ENCODE peak calls at places on chromosomes 13 and 19, in six cellular contexts. One of them, this sample, is unnamed.

GRCh38 chr19:58261600-58261967 is 17.2 kb upstream of the ZNF8 start:
- DNase-seq in lung: no peak
- DNase-seq in fibroblast of pulmonary artery: no peak
- DNase-seq in IMR-90: no peak
- DNase-seq in dorsolateral prefrontal cortex: no peak
- DNase-seq in choroid plexus epithelial cell: no peak
- DNase-seq in this sample: no peak

GRCh38 chr19:4795400-4795799 is 3.9 kb downstream of the FEM1A start:
- DNase-seq in choroid plexus epithelial cell: no peak
- DNase-seq in IMR-90: peak
- DNase-seq in dorsolateral prefrontal cortex: no peak
- DNase-seq in lung: no peak
- DNase-seq in fibroblast of pulmonary artery: no peak
- DNase-seq in this sample: peak

GRCh38 chr13:80100636-80101035 is 240.3 kb downstream of the SPRY2 start:
- DNase-seq in lung: no peak
- DNase-seq in choroid plexus epithelial cell: peak
- DNase-seq in fibroblast of pulmonary artery: peak
- DNase-seq in dorsolateral prefrontal cortex: no peak
- DNase-seq in IMR-90: peak
- DNase-seq in this sample: peak

GRCh38 chr19:40650749-40651305 is 39.6 kb downstream of the NUMBL start:
- DNase-seq in choroid plexus epithelial cell: peak
- DNase-seq in dorsolateral prefrontal cortex: no peak
- DNase-seq in fibroblast of pulmonary artery: peak
- DNase-seq in IMR-90: peak
- DNase-seq in lung: no peak
- DNase-seq in this sample: peak

GRCh38 chr19:49809155-49809986 is 3.7 kb downstream of the FUZ start:
- DNase-seq in fibroblast of pulmonary artery: no peak
- DNase-seq in dorsolateral prefrontal cortex: peak
- DNase-seq in choroid plexus epithelial cell: peak
- DNase-seq in IMR-90: no peak
- DNase-seq in lung: peak
- DNase-seq in this sample: no peak

GRCh38 chr13:30376426-30377311 is 45.6 kb upstream of the UBE2L5 start:
- DNase-seq in lung: peak
- DNase-seq in dorsolateral prefrontal cortex: no peak
- DNase-seq in choroid plexus epithelial cell: no peak
- DNase-seq in fibroblast of pulmonary artery: no peak
- DNase-seq in IMR-90: no peak
- DNase-seq in this sample: no peak

GRCh38 chr13:104759069-104759468 is 1692.9 kb upstream of the SLC10A2 start:
- DNase-seq in IMR-90: no peak
- DNase-seq in choroid plexus epithelial cell: peak
- DNase-seq in fibroblast of pulmonary artery: no peak
- DNase-seq in dorsolateral prefrontal cortex: no peak
- DNase-seq in lung: no peak
- DNase-seq in this sample: no peak

GRCh38 chr19:38666662-38667448 is 19.4 kb downstream of the ACTN4 start:
- DNase-seq in fibroblast of pulmonary artery: peak
- DNase-seq in dorsolateral prefrontal cortex: no peak
- DNase-seq in IMR-90: peak
- DNase-seq in lung: no peak
- DNase-seq in choroid plexus epithelial cell: peak
- DNase-seq in this sample: peak

GRCh38 chr13:106390360-106390759 is 145.1 kb downstream of the EFNB2 start:
- DNase-seq in fibroblast of pulmonary artery: no peak
- DNase-seq in IMR-90: no peak
- DNase-seq in dorsolateral prefrontal cortex: no peak
- DNase-seq in lung: no peak
- DNase-seq in choroid plexus epithelial cell: no peak
- DNase-seq in this sample: no peak

GRCh38 chr13:108919036-108919907 is 289.9 kb downstream of the MYO16 start:
- DNase-seq in lung: peak
- DNase-seq in dorsolateral prefrontal cortex: no peak
- DNase-seq in fibroblast of pulmonary artery: no peak
- DNase-seq in IMR-90: peak
- DNase-seq in choroid plexus epithelial cell: peak
- DNase-seq in this sample: peak

GRCh38 chr19:13823256-13823655 is 28.0 kb downstream of the ZSWIM4 start:
- DNase-seq in lung: no peak
- DNase-seq in IMR-90: no peak
- DNase-seq in fibroblast of pulmonary artery: no peak
- DNase-seq in dorsolateral prefrontal cortex: no peak
- DNase-seq in choroid plexus epithelial cell: no peak
- DNase-seq in this sample: peak

GRCh38 chr19:18559685-18560084 is 2.0 kb downstream of the KXD1 start:
- DNase-seq in choroid plexus epithelial cell: no peak
- DNase-seq in fibroblast of pulmonary artery: no peak
- DNase-seq in dorsolateral prefrontal cortex: no peak
- DNase-seq in IMR-90: no peak
- DNase-seq in lung: no peak
- DNase-seq in this sample: no peak

GRCh38 chr19:5128251-5128931 is 159.5 kb downstream of the KDM4B start:
- DNase-seq in choroid plexus epithelial cell: peak
- DNase-seq in dorsolateral prefrontal cortex: no peak
- DNase-seq in fibroblast of pulmonary artery: peak
- DNase-seq in IMR-90: peak
- DNase-seq in lung: no peak
- DNase-seq in this sample: peak

GRCh38 chr13:52921194-52921593 is 72.8 kb upstream of the PCDH8 start:
- DNase-seq in IMR-90: no peak
- DNase-seq in lung: no peak
- DNase-seq in dorsolateral prefrontal cortex: no peak
- DNase-seq in fibroblast of pulmonary artery: no peak
- DNase-seq in choroid plexus epithelial cell: no peak
- DNase-seq in this sample: no peak

GRCh38 chr13:66402071-66402470 is 828.1 kb downstream of the PCDH9 start:
- DNase-seq in lung: no peak
- DNase-seq in fibroblast of pulmonary artery: peak
- DNase-seq in IMR-90: no peak
- DNase-seq in choroid plexus epithelial cell: peak
- DNase-seq in dorsolateral prefrontal cortex: no peak
- DNase-seq in this sample: peak

GRCh38 chr19:2560369-2560768 is 84.4 kb downstream of the GADD45B start:
- DNase-seq in choroid plexus epithelial cell: no peak
- DNase-seq in lung: no peak
- DNase-seq in fibroblast of pulmonary artery: no peak
- DNase-seq in dorsolateral prefrontal cortex: no peak
- DNase-seq in IMR-90: no peak
- DNase-seq in this sample: no peak

GRCh38 chr19:18908917-18909619 is 10.1 kb downstream of the COPE start:
- DNase-seq in dorsolateral prefrontal cortex: no peak
- DNase-seq in fibroblast of pulmonary artery: no peak
- DNase-seq in lung: no peak
- DNase-seq in IMR-90: no peak
- DNase-seq in choroid plexus epithelial cell: no peak
- DNase-seq in this sample: no peak

GRCh38 chr13:99812611-99813010 is 159.0 kb downstream of the ZIC5 start:
- DNase-seq in dorsolateral prefrontal cortex: no peak
- DNase-seq in IMR-90: peak
- DNase-seq in lung: no peak
- DNase-seq in fibroblast of pulmonary artery: no peak
- DNase-seq in choroid plexus epithelial cell: peak
- DNase-seq in this sample: peak

GRCh38 chr19:51097166-51097736 is 11.0 kb downstream of the CTU1 start:
- DNase-seq in IMR-90: peak
- DNase-seq in choroid plexus epithelial cell: peak
- DNase-seq in dorsolateral prefrontal cortex: peak
- DNase-seq in fibroblast of pulmonary artery: peak
- DNase-seq in lung: peak
- DNase-seq in this sample: peak

GRCh38 chr13:73677041-73677589 is 457.1 kb downstream of the KLF12 start:
- DNase-seq in choroid plexus epithelial cell: peak
- DNase-seq in dorsolateral prefrontal cortex: no peak
- DNase-seq in IMR-90: peak
- DNase-seq in lung: no peak
- DNase-seq in fibroblast of pulmonary artery: peak
- DNase-seq in this sample: peak

GRCh38 chr19:5961969-5962945 is 15.7 kb downstream of the RANBP3 start:
- DNase-seq in lung: peak
- DNase-seq in choroid plexus epithelial cell: peak
- DNase-seq in fibroblast of pulmonary artery: peak
- DNase-seq in IMR-90: peak
- DNase-seq in dorsolateral prefrontal cortex: no peak
- DNase-seq in this sample: no peak

GRCh38 chr19:19485161-19485997 is 30.0 kb downstream of the TSSK6 start:
- DNase-seq in IMR-90: peak
- DNase-seq in choroid plexus epithelial cell: peak
- DNase-seq in dorsolateral prefrontal cortex: no peak
- DNase-seq in fibroblast of pulmonary artery: peak
- DNase-seq in lung: no peak
- DNase-seq in this sample: peak

GRCh38 chr19:50167314-50167721 is 4.2 kb upstream of the IZUMO2 start:
- DNase-seq in fibroblast of pulmonary artery: no peak
- DNase-seq in lung: no peak
- DNase-seq in IMR-90: no peak
- DNase-seq in choroid plexus epithelial cell: no peak
- DNase-seq in dorsolateral prefrontal cortex: no peak
- DNase-seq in this sample: no peak

GRCh38 chr19:16351133-16351809 is 26.6 kb downstream of the KLF2 start:
- DNase-seq in fibroblast of pulmonary artery: peak
- DNase-seq in dorsolateral prefrontal cortex: no peak
- DNase-seq in lung: no peak
- DNase-seq in choroid plexus epithelial cell: no peak
- DNase-seq in IMR-90: peak
- DNase-seq in this sample: peak

GRCh38 chr19:12990853-12991252 is 4.4 kb upstream of the NFIX start:
- DNase-seq in IMR-90: no peak
- DNase-seq in dorsolateral prefrontal cortex: no peak
- DNase-seq in fibroblast of pulmonary artery: no peak
- DNase-seq in choroid plexus epithelial cell: no peak
- DNase-seq in lung: no peak
- DNase-seq in this sample: no peak

GRCh38 chr19:1455002-1455335 is 5.0 kb downstream of the APC2 start:
- DNase-seq in dorsolateral prefrontal cortex: no peak
- DNase-seq in fibroblast of pulmonary artery: no peak
- DNase-seq in choroid plexus epithelial cell: no peak
- DNase-seq in lung: no peak
- DNase-seq in IMR-90: no peak
- DNase-seq in this sample: no peak

GRCh38 chr19:18736415-18737336 is 53.2 kb downstream of the CRTC1 start:
- DNase-seq in choroid plexus epithelial cell: no peak
- DNase-seq in IMR-90: no peak
- DNase-seq in fibroblast of pulmonary artery: no peak
- DNase-seq in lung: no peak
- DNase-seq in dorsolateral prefrontal cortex: no peak
- DNase-seq in this sample: no peak

GRCh38 chr13:40452741-40453665 is 213.4 kb downstream of the FOXO1 start:
- DNase-seq in dorsolateral prefrontal cortex: no peak
- DNase-seq in IMR-90: peak
- DNase-seq in lung: no peak
- DNase-seq in choroid plexus epithelial cell: peak
- DNase-seq in fibroblast of pulmonary artery: no peak
- DNase-seq in this sample: peak

GRCh38 chr19:16875584-16876555 is 12.9 kb upstream of the F2RL3 start:
- DNase-seq in choroid plexus epithelial cell: no peak
- DNase-seq in fibroblast of pulmonary artery: no peak
- DNase-seq in dorsolateral prefrontal cortex: no peak
- DNase-seq in IMR-90: no peak
- DNase-seq in lung: no peak
- DNase-seq in this sample: no peak

GRCh38 chr13:39349391-39349790 is 253.6 kb downstream of the LHFPL6 start:
- DNase-seq in lung: no peak
- DNase-seq in dorsolateral prefrontal cortex: no peak
- DNase-seq in fibroblast of pulmonary artery: no peak
- DNase-seq in IMR-90: no peak
- DNase-seq in choroid plexus epithelial cell: no peak
- DNase-seq in this sample: no peak
- TF ChIP-seq CTCF in lung: no peak
- TF ChIP-seq CTCF in dorsolateral prefrontal cortex: no peak
- TF ChIP-seq CTCF in fibroblast of pulmonary artery: no peak
- TF ChIP-seq CTCF in IMR-90: no peak
- TF ChIP-seq CTCF in choroid plexus epithelial cell: no peak
- TF ChIP-seq CTCF in this sample: no peak

GRCh38 chr19:56476093-56476492 is 1.1 kb downstream of the ZNF667 start:
- DNase-seq in choroid plexus epithelial cell: no peak
- DNase-seq in dorsolateral prefrontal cortex: no peak
- DNase-seq in lung: no peak
- DNase-seq in IMR-90: no peak
- DNase-seq in fibroblast of pulmonary artery: no peak
- DNase-seq in this sample: no peak
- H3K4me3 ChIP-seq in choroid plexus epithelial cell: no peak
- H3K4me3 ChIP-seq in dorsolateral prefrontal cortex: peak
- H3K4me3 ChIP-seq in lung: no peak
- H3K4me3 ChIP-seq in IMR-90: peak
- H3K4me3 ChIP-seq in fibroblast of pulmonary artery: no peak
- H3K4me3 ChIP-seq in this sample: no peak

GRCh38 chr19:3593156-3593555 is 7.9 kb downstream of the GIPC3 start:
- DNase-seq in dorsolateral prefrontal cortex: no peak
- DNase-seq in fibroblast of pulmonary artery: no peak
- DNase-seq in lung: no peak
- DNase-seq in choroid plexus epithelial cell: no peak
- DNase-seq in IMR-90: no peak
- DNase-seq in this sample: no peak
- TF ChIP-seq CTCF in dorsolateral prefrontal cortex: no peak
- TF ChIP-seq CTCF in fibroblast of pulmonary artery: no peak
- TF ChIP-seq CTCF in lung: no peak
- TF ChIP-seq CTCF in choroid plexus epithelial cell: peak
- TF ChIP-seq CTCF in IMR-90: no peak
- TF ChIP-seq CTCF in this sample: no peak

GRCh38 chr13:49220035-49220855 is at the start of gene MLNR:
- DNase-seq in choroid plexus epithelial cell: no peak
- DNase-seq in dorsolateral prefrontal cortex: no peak
- DNase-seq in lung: no peak
- DNase-seq in IMR-90: no peak
- DNase-seq in fibroblast of pulmonary artery: no peak
- DNase-seq in this sample: peak

GRCh38 chr13:49218493-49219051 is 1.6 kb upstream of the MLNR start:
- DNase-seq in lung: no peak
- DNase-seq in IMR-90: peak
- DNase-seq in choroid plexus epithelial cell: peak
- DNase-seq in fibroblast of pulmonary artery: no peak
- DNase-seq in dorsolateral prefrontal cortex: no peak
- DNase-seq in this sample: no peak

GRCh38 chr13:49217962-49218492 is 2.1 kb upstream of the MLNR start:
- DNase-seq in IMR-90: no peak
- DNase-seq in dorsolateral prefrontal cortex: no peak
- DNase-seq in fibroblast of pulmonary artery: no peak
- DNase-seq in lung: no peak
- DNase-seq in choroid plexus epithelial cell: no peak
- DNase-seq in this sample: no peak

GRCh38 chr13:49220856-49221614 is 897 bp downstream of the MLNR start:
- DNase-seq in dorsolateral prefrontal cortex: no peak
- DNase-seq in choroid plexus epithelial cell: peak
- DNase-seq in IMR-90: peak
- DNase-seq in fibroblast of pulmonary artery: no peak
- DNase-seq in lung: no peak
- DNase-seq in this sample: peak

DNA sequence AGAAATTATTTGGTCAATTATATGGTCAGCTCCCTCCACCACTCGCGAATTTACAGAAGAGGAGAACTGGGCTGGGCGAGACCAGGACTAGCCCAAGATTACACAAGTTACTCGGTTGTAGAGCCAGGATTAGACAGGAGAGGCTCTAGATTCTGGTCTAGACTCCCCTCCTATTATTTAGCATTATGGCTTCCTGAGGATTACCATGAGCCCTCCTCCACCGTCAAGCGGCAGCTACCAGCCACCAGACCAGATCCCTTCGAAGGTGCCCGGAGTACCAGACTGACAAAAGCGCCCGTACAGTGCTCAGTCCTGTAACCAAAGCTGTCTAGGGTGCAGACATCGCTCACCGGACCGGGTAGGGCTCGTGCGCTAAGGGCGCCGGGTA is 497 bp upstream of the MLNR start:
- DNase-seq in choroid plexus epithelial cell: peak
- DNase-seq in lung: no peak
- DNase-seq in IMR-90: no peak
- DNase-seq in fibroblast of pulmonary artery: no peak
- DNase-seq in dorsolateral prefrontal cortex: no peak
- DNase-seq in this sample: no peak
- H3K4me3 ChIP-seq in choroid plexus epithelial cell: peak
- H3K4me3 ChIP-seq in lung: peak
- H3K4me3 ChIP-seq in IMR-90: peak
- H3K4me3 ChIP-seq in fibroblast of pulmonary artery: peak
- H3K4me3 ChIP-seq in dorsolateral prefrontal cortex: peak
- H3K4me3 ChIP-seq in this sample: no peak

This sample was measured in fibroblast of mammary gland.